ENCODE peak calls at places on chromosomes 16 and 17, in ten cellular contexts. K, U, S, P, N, V, L, Q, O and E are unnamed samples.

GRCh38 chr16:50548659-50549560 is 714 bp downstream of the NKD1 start:
- DNase-seq in S (peak), O (peak), L (no peak), P (no peak), K (no peak), Q (no peak), N (no peak), U (no peak), V (no peak), E (no peak)

GRCh38 chr17:56819431-56820145 is 14.1 kb downstream of the C17orf67 start:
- DNase-seq in O (peak), P (peak), L (no peak), U (peak), N (peak), S (peak), K (peak), Q (no peak), V (peak), E (peak)

GRCh38 chr17:47729486-47729885 is 3.5 kb upstream of the TBX21 start:
- DNase-seq in Q (no peak), P (no peak), L (no peak), N (no peak), U (peak), O (no peak), S (no peak), K (no peak), V (no peak), E (no peak)

GRCh38 chr16:69563605-69564580 is 1.9 kb upstream of the NFAT5 start:
- DNase-seq in P (no peak), Q (no peak), N (no peak), K (no peak), L (no peak), V (peak), O (no peak), S (peak), U (peak), E (peak)

GRCh38 chr16:74735162-74735452 is 34.4 kb upstream of the MLKL start:
- DNase-seq in O (no peak), Q (no peak), L (no peak), V (no peak), U (peak), N (no peak), P (no peak), S (no peak), K (no peak), E (no peak)

GRCh38 chr17:72343911-72344310 is 223.1 kb downstream of the SOX9 start:
- DNase-seq in L (no peak), S (no peak), N (no peak), O (no peak), U (no peak), Q (no peak), P (no peak), V (no peak), K (no peak), E (no peak)

GRCh38 chr16:14264560-14264959 is 193.4 kb downstream of the MRTFB start:
- DNase-seq in N (no peak), K (no peak), P (no peak), V (no peak), O (no peak), U (no peak), S (no peak), L (no peak), Q (no peak), E (no peak)

GRCh38 chr17:5762191-5762590 is 177.9 kb upstream of the NLRP1 start:
- DNase-seq in P (no peak), L (no peak), K (no peak), S (no peak), N (no peak), Q (no peak), U (no peak), O (no peak), V (no peak), E (no peak)

GRCh38 chr17:71208111-71208704 is 912.6 kb upstream of the SOX9 start:
- DNase-seq in N (peak), P (no peak), L (peak), S (no peak), V (no peak), Q (no peak), K (no peak), O (no peak), U (no peak), E (no peak)

GRCh38 chr16:20020976-20021375 is 52.7 kb downstream of the GPR139 start:
- DNase-seq in P (no peak), Q (no peak), U (no peak), S (no peak), O (no peak), N (no peak), K (no peak), V (no peak), L (no peak), E (no peak)

GRCh38 chr17:44934745-44935105 is 12.8 kb downstream of the KIF18B start:
- DNase-seq in Q (no peak), O (no peak), K (no peak), P (no peak), U (peak), N (no peak), S (no peak), V (no peak), L (no peak), E (no peak)

GRCh38 chr17:80704381-80704819 is 159.8 kb downstream of the RPTOR start:
- DNase-seq in O (no peak), P (no peak), Q (no peak), V (no peak), K (no peak), S (no peak), L (no peak), N (no peak), U (no peak), E (no peak)

GRCh38 chr16:11632455-11632921 is 35.8 kb upstream of the SNN start:
- DNase-seq in O (peak), K (peak), S (no peak), P (no peak), V (no peak), U (peak), Q (no peak), N (peak), L (peak), E (no peak)

GRCh38 chr17:44489581-44489980 is 13.6 kb downstream of the GPATCH8 start:
- DNase-seq in V (no peak), L (no peak), Q (no peak), S (no peak), U (no peak), O (no peak), N (no peak), P (no peak), K (no peak), E (no peak)

GRCh38 chr16:91484-91883 is 13.5 kb downstream of the MPG start:
- DNase-seq in S (no peak), O (no peak), V (no peak), P (no peak), L (no peak), N (no peak), U (no peak), Q (no peak), K (no peak), E (no peak)

GRCh38 chr17:2282297-2282873 is 21.2 kb downstream of the SMG6 start:
- DNase-seq in Q (peak), O (no peak), U (peak), K (peak), P (peak), L (peak), V (no peak), N (peak), S (no peak), E (no peak)

GRCh38 chr17:31496097-31496496 is 104.6 kb downstream of the RAB11FIP4 start:
- DNase-seq in N (no peak), K (no peak), U (no peak), P (no peak), V (no peak), O (no peak), L (no peak), S (no peak), Q (no peak), E (no peak)

GRCh38 chr17:43360376-43360738 is 38.4 kb upstream of the ARL4D start:
- DNase-seq in O (no peak), Q (peak), P (peak), K (no peak), S (peak), V (no peak), U (no peak), L (peak), N (peak), E (peak)

GRCh38 chr16:8564934-8565345 is 25.4 kb downstream of the TMEM114 start:
- DNase-seq in K (no peak), O (no peak), L (no peak), V (no peak), N (no peak), U (no peak), S (no peak), P (no peak), Q (no peak), E (no peak)

GRCh38 chr16:66070140-66070887 is 296.2 kb upstream of the CDH5 start:
- DNase-seq in L (peak), K (no peak), U (no peak), P (no peak), N (peak), O (no peak), Q (peak), S (no peak), V (no peak), E (no peak)

GRCh38 chr17:74601944-74602572 is 10.0 kb upstream of the CD300LD start:
- DNase-seq in S (peak), K (no peak), U (peak), V (peak), N (peak), Q (no peak), L (no peak), P (no peak), O (peak), E (no peak)

GRCh38 chr16:81752225-81752875 is 26.7 kb upstream of the PLCG2 start:
- DNase-seq in O (peak), S (no peak), Q (no peak), L (no peak), P (no peak), U (peak), N (peak), K (no peak), V (no peak), E (no peak)

GRCh38 chr16:48501516-48502377 is 108.2 kb downstream of the N4BP1 start:
- DNase-seq in Q (no peak), U (no peak), S (no peak), P (no peak), V (no peak), L (no peak), N (no peak), K (no peak), O (no peak), E (no peak)

GRCh38 chr16:6682142-6682811 is 650.4 kb upstream of the RBFOX1 start:
- DNase-seq in P (no peak), V (peak), L (no peak), S (no peak), O (peak), K (no peak), N (no peak), U (peak), Q (no peak), E (no peak)

GRCh38 chr16:73172621-73173312 is 124.8 kb upstream of the ZFHX3 start:
- DNase-seq in L (peak), K (peak), S (no peak), N (peak), P (peak), O (no peak), V (no peak), U (peak), Q (peak), E (no peak)

GRCh38 chr17:76972046-76972641 is 103.9 kb downstream of the MGAT5B start:
- DNase-seq in L (no peak), N (no peak), O (no peak), V (no peak), P (no peak), K (no peak), Q (no peak), S (no peak), U (no peak), E (no peak)

GRCh38 chr16:526181-527014 is 1.1 kb upstream of the CAPN15 start:
- DNase-seq in P (no peak), O (no peak), N (no peak), S (no peak), V (no peak), L (no peak), U (peak), Q (no peak), K (no peak), E (no peak)

GRCh38 chr16:30528799-30529457 is 2.6 kb upstream of the ZNF768 start:
- DNase-seq in Q (no peak), S (no peak), U (no peak), L (no peak), K (no peak), V (no peak), N (no peak), O (no peak), P (no peak), E (no peak)

GRCh38 chr16:47481698-47482374 is 20.7 kb downstream of the PHKB start:
- DNase-seq in S (no peak), O (no peak), U (no peak), V (no peak), Q (no peak), P (no peak), N (no peak), K (no peak), L (no peak), E (no peak)

GRCh38 chr16:35252356-35252936 is 1793.0 kb downstream of the TP53TG3F start:
- DNase-seq in U (no peak), S (no peak), L (no peak), N (no peak), O (no peak), V (no peak), P (no peak), Q (no peak), K (no peak), E (no peak)

GRCh38 chr17:62049299-62049698 is 15.8 kb downstream of the MED13 start:
- DNase-seq in O (no peak), S (no peak), L (no peak), P (no peak), V (no peak), K (no peak), Q (no peak), N (no peak), U (no peak), E (no peak)

GRCh38 chr17:33927732-33928133 is 327.4 kb upstream of the CCL2 start:
- DNase-seq in V (no peak), P (no peak), N (peak), O (no peak), K (no peak), L (no peak), S (no peak), U (no peak), Q (no peak), E (no peak)

GRCh38 chr16:50675686-50676610 is 5.2 kb downstream of the SNX20 start:
- DNase-seq in U (no peak), O (no peak), Q (no peak), K (no peak), P (no peak), L (no peak), S (no peak), N (no peak), V (no peak), E (no peak)

GRCh38 chr16:67392301-67393059 is 818 bp downstream of the TPPP3 start:
- DNase-seq in Q (no peak), P (no peak), K (no peak), N (no peak), O (no peak), S (no peak), U (no peak), L (no peak), V (no peak), E (no peak)